ENCODE peak calls at places on chromosomes 3 and 15, in seven cellular contexts. P is K562, N is tibial nerve, Z is SJCRH30, A is DND-41, W is fibroblast of lung, M is pancreas. S is an unnamed sample.
A peak's percentile ranks its signal among the peaks of the same experiment; 100 is the strongest.

GRCh38 chr3:48069339-48069738 is 53.1 kb upstream of the MAP4 start:
- DNase-seq in A (no peak), N (no peak), W (no peak), P (no peak), M (no peak), Z (no peak), S (no peak)

GRCh38 chr15:68818088-68818670 is 2.5 kb downstream of the ANP32A start:
- DNase-seq in Z (peak; percentile 87), A (peak; percentile 84), M (peak; percentile 85), P (peak; percentile 87), W (peak; percentile 73), N (peak; percentile 41), S (peak; percentile 77)

GRCh38 chr15:56358604-56359003 is 6.6 kb upstream of the TEX9 start:
- DNase-seq in N (no peak), A (no peak), W (no peak), Z (no peak), P (no peak), M (no peak), S (no peak)

GRCh38 chr3:5016218-5017161 is 37.3 kb downstream of the BHLHE40 start:
- DNase-seq in M (no peak), Z (no peak), P (peak; percentile 94), W (peak; percentile 79), A (peak; percentile 23), N (no peak), S (no peak)

GRCh38 chr3:31911643-31912042 is 69.4 kb downstream of the OSBPL10 start:
- DNase-seq in M (no peak), N (no peak), W (no peak), P (no peak), A (no peak), Z (no peak), S (no peak)

GRCh38 chr3:195558602-195559001 is 15.5 kb upstream of the PPP1R2 start:
- DNase-seq in W (no peak), A (peak; percentile 28), Z (peak; percentile 63), N (no peak), M (no peak), P (peak; percentile 67), S (peak; percentile 65)

GRCh38 chr15:57607570-57608000 is 15.9 kb downstream of the MYZAP start:
- DNase-seq in N (no peak), P (no peak), M (no peak), Z (no peak), A (no peak), W (peak; percentile 42), S (no peak)

GRCh38 chr3:185409957-185410356 is 47.0 kb downstream of the MAP3K13 start:
- DNase-seq in P (no peak), N (no peak), A (no peak), M (no peak), Z (no peak), W (no peak), S (no peak)

GRCh38 chr3:42267878-42268277 is 1.9 kb upstream of the CCK start:
- DNase-seq in P (no peak), Z (no peak), N (no peak), W (no peak), M (no peak), A (no peak), S (no peak)

GRCh38 chr3:133058831-133059230 is 20.6 kb downstream of the TMEM108 start:
- DNase-seq in A (no peak), W (no peak), M (no peak), P (no peak), Z (no peak), N (no peak), S (no peak)

GRCh38 chr3:44236485-44236908 is 5.2 kb upstream of the TOPAZ1 start:
- DNase-seq in P (peak; percentile 80), N (no peak), W (no peak), Z (no peak), A (no peak), M (no peak), S (no peak)

GRCh38 chr3:129183569-129184395 is at the start of gene CNBP:
- DNase-seq in M (peak; percentile 98), W (peak; percentile 95), N (peak; percentile 84), Z (peak; percentile 95), A (peak; percentile 93), P (peak; percentile 93), S (peak; percentile 93)

GRCh38 chr3:64766463-64766862 is 78.7 kb upstream of the ADAMTS9 start:
- DNase-seq in W (no peak), Z (no peak), A (no peak), M (no peak), P (no peak), N (no peak), S (no peak)

GRCh38 chr15:91956026-91956723 is 102.7 kb downstream of the SLCO3A1 start:
- DNase-seq in A (no peak), P (no peak), M (no peak), N (no peak), W (peak; percentile 25), Z (no peak), S (no peak)

GRCh38 chr3:155494332-155494731 is 200.8 kb upstream of the STRIT1 start:
- DNase-seq in Z (no peak), W (no peak), N (no peak), P (no peak), A (no peak), M (no peak), S (no peak)

GRCh38 chr3:87361271-87361670 is 84.9 kb upstream of the POU1F1 start:
- DNase-seq in Z (no peak), N (no peak), P (no peak), A (no peak), M (no peak), W (no peak), S (no peak)

GRCh38 chr3:44984335-44984734 is 8.3 kb downstream of the EXOSC7 start:
- DNase-seq in A (no peak), N (no peak), P (no peak), M (no peak), Z (no peak), W (no peak), S (no peak)

GRCh38 chr15:84979651-84980050 is 2.0 kb upstream of the PDE8A start:
- DNase-seq in M (peak; percentile 66), P (peak; percentile 70), A (no peak), Z (peak; percentile 62), W (no peak), N (no peak), S (no peak)

GRCh38 chr3:178263236-178263916 is 272.9 kb upstream of the KCNMB2 start:
- DNase-seq in A (no peak), W (peak; percentile 5), Z (no peak), N (no peak), M (no peak), P (peak; percentile 34), S (no peak)
- H3K36me3 ChIP-seq in A (no peaks in the 10 kb centered on the region), W (no peaks in the 10 kb centered on the region), Z (no peaks in the 10 kb centered on the region), N (no peaks in the 10 kb centered on the region), M (no peaks in the 10 kb centered on the region), P (no peaks in the 10 kb centered on the region), S (no peaks in the 10 kb centered on the region)

GRCh38 chr3:67608034-67608433 is 46.4 kb downstream of the SUCLG2 start:
- DNase-seq in Z (no peak), A (no peak), M (no peak), N (no peak), W (no peak), P (no peak), S (no peak)
- H3K4me3 ChIP-seq in Z (no peak overlapping the region), A (no peak overlapping the region), M (no peak overlapping the region), N (no peak overlapping the region), W (no peak overlapping the region), P (no peak overlapping the region), S (no peak overlapping the region)

DNA sequence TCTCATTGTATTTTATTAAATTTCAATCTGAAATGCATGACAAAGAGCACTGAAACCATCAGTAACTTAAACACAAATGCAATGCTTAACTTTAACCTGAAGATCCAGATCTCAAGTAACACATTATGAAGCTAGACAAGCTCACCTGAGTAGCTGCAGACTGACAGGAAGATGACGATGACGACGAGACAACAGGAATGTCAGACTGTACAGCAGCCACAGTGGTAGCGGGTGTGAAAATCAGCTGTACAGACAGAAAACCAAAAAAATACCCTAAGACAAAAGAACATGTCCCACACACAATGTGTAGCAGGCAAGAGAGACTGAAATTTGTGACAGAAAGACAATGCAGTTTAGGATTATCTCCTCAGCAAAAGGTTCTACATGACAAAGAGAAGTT is 36.3 kb downstream of the PHC3 start:
- DNase-seq in M (no peak), P (no peak), N (no peak), Z (no peak), W (no peak), A (no peak), S (no peak)
- H3K36me3 ChIP-seq in M (no peaks in the 10 kb centered on the region), P (peaks cover 34% of the 10 kb centered on the region), N (peaks cover 38% of the 10 kb centered on the region), Z (peaks cover 16% of the 10 kb centered on the region), W (no peaks in the 10 kb centered on the region), A (peaks cover 57% of the 10 kb centered on the region), S (peaks cover 10% of the 10 kb centered on the region)

DNA sequence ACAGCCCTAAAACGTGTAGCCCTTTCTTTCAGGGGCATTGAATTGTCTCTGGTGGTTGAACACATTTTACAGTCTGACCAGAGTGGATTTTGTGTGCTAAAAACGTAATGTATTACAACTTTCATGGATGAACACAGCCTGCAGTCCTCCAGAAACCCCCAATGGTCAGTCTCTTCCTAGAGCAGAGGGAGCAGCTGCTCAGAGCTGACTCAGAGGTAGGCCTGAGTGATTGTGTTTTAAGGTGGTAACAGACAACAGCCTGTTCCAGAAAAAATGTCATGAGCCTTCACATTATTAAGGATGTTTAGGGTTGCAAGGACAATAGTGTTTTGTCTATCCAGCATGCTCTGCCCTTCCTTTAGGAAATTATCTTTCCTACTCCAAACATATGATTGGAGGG is 34.5 kb upstream of the CTNNB1 start:
- DNase-seq in P (no peak), Z (peak; percentile 49), N (no peak), W (no peak), M (no peak), A (no peak), S (no peak)
- H3K4me3 ChIP-seq in P (no peak overlapping the region), Z (no peak overlapping the region), N (no peak overlapping the region), W (no peak overlapping the region), M (no peak overlapping the region), A (no peak overlapping the region), S (no peak overlapping the region)

DNA sequence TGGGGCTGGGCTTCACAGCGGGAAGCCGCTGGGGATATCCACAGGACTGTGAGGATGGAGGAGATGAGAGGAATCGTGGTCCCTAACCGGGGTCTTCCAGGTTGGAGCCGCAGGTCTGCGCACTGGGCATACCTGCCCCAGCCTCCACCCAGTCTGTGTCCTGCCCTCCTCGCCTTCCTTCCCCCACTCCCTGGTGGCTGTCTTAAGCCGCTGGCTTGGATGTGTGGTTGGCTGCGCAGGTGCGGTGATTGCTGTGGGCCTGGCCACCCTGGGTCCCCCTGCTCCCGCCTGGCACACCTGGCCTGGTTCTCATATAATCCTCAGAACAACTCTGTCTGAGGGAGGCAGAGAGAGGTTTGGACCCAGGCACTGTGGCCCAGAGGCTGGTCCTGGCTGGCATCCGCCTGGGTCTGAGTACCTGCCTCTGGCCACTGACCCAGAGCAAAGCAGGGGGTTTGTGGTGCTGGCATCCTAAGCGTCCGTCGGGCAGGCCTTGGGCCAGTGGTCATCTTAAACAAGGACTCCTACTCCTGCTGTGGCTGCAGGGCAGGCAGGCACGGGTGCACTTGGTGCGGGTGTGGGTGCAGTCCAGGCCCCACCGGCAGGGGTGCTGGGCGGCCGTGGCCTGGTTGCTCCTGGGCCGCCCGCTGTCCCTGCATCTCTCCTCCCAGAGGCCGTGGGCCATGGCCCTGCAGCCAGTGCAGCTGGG is 18.7 kb downstream of the PLXNA1 start:
- DNase-seq in A (no peak), P (no peak), Z (no peak), N (no peak), W (no peak), M (no peak), S (no peak)
- H3K36me3 ChIP-seq in A (peaks cover 35% of the 10 kb centered on the region), P (peaks cover 20% of the 10 kb centered on the region), Z (peaks cover 5% of the 10 kb centered on the region), N (peaks cover 5% of the 10 kb centered on the region), W (peaks cover 12% of the 10 kb centered on the region), M (no peaks in the 10 kb centered on the region), S (no peaks in the 10 kb centered on the region)

GRCh38 chr3:187061748-187062147 is 77.5 kb downstream of the RPL39L start:
- DNase-seq in Z (no peak), W (no peak), A (no peak), M (no peak), N (no peak), P (no peak), S (no peak)
- H3K4me3 ChIP-seq in Z (no peak overlapping the region), W (no peak overlapping the region), A (no peak overlapping the region), M (no peak overlapping the region), N (no peak overlapping the region), P (no peak overlapping the region), S (no peak overlapping the region)

GRCh38 chr3:127604546-127605165 is 6.4 kb downstream of the MCM2 start:
- DNase-seq in W (no peak), P (no peak), Z (no peak), N (no peak), M (no peak), A (no peak), S (no peak)
- H3K36me3 ChIP-seq in W (peaks cover 12% of the 10 kb centered on the region), P (peaks cover 94% of the 10 kb centered on the region), Z (peaks cover 87% of the 10 kb centered on the region), N (peaks cover 79% of the 10 kb centered on the region), M (no peaks in the 10 kb centered on the region), A (peaks cover 96% of the 10 kb centered on the region), S (no peaks in the 10 kb centered on the region)

S was measured in CD8-positive, alpha-beta memory T cell.